ENCODE peak calls at places on chromosomes 3 and 15, in six cellular contexts. U, N, G, Y, Q and V are unnamed samples.

GRCh38 chr3:153221748-153222162 is 59.7 kb downstream of the RAP2B start:
- DNase-seq in U (peak), N (peak), G (no peak), Y (peak), Q (peak), V (peak)

GRCh38 chr3:188683032-188683491 is 488.7 kb upstream of the TPRG1 start:
- DNase-seq in U (no peak), N (no peak), G (no peak), Y (peak), Q (peak), V (peak)

GRCh38 chr3:22684739-22685138 is 518.4 kb upstream of the UBE2E2 start:
- DNase-seq in U (no peak), N (no peak), G (no peak), Y (no peak), Q (no peak), V (no peak)

GRCh38 chr15:48976444-48977088 is 12.8 kb upstream of the SHC4 start:
- DNase-seq in U (no peak), N (no peak), G (no peak), Y (no peak), Q (no peak), V (no peak)

GRCh38 chr3:100875239-100875638 is 118.0 kb downstream of the ABI3BP start:
- DNase-seq in U (no peak), N (no peak), G (peak), Y (no peak), Q (peak), V (no peak)

GRCh38 chr3:133887075-133887950 is 8.4 kb downstream of the RAB6B start:
- DNase-seq in U (peak), N (no peak), G (no peak), Y (peak), Q (no peak), V (no peak)

GRCh38 chr3:99686955-99687612 is 48.7 kb downstream of the COL8A1 start:
- DNase-seq in U (peak), N (no peak), G (peak), Y (peak), Q (peak), V (no peak)

GRCh38 chr3:46297658-46298423 is 55.6 kb downstream of the CCR3 start:
- DNase-seq in U (peak), N (no peak), G (no peak), Y (no peak), Q (no peak), V (no peak)

GRCh38 chr15:76189106-76189505 is 122.2 kb downstream of the ETFA start:
- DNase-seq in U (no peak), N (no peak), G (no peak), Y (no peak), Q (no peak), V (no peak)

GRCh38 chr15:94470492-94470891 is 239.1 kb downstream of the MCTP2 start:
- DNase-seq in U (no peak), N (no peak), G (no peak), Y (no peak), Q (no peak), V (no peak)